ENCODE peak calls at places on chromosomes 4 and X, in six cellular contexts. D, O, V, K, C and M are unnamed samples.

GRCh38 chr4:40550900-40551546 is 78.6 kb downstream of the RBM47 start:
- DNase-seq in C (peak; percentile 52), D (peak; percentile 30), K (no peak), O (no peak), V (no peak), M (peak; percentile 43)

GRCh38 chr4:163901305-163901704 is 406.8 kb downstream of the TMA16 start:
- DNase-seq in O (no peak), D (no peak), C (no peak), K (no peak), V (no peak), M (no peak)

GRCh38 chr4:110106946-110107325 is 91.5 kb downstream of the ELOVL6 start:
- DNase-seq in K (no peak), O (no peak), V (no peak), D (no peak), C (peak; percentile 85), M (no peak)

GRCh38 chr4:138650917-138651564 is 364.5 kb upstream of the NOCT start:
- DNase-seq in O (no peak), V (no peak), D (no peak), C (peak; percentile 89), K (no peak), M (no peak)

GRCh38 chr4:2324891-2325290 is 63.0 kb upstream of the MXD4 start:
- DNase-seq in V (no peak), K (no peak), O (no peak), D (no peak), C (no peak), M (no peak)

GRCh38 chrX:105822138-105823091 is at the start of gene NRK:
- DNase-seq in C (no peak), K (peak; percentile 20), D (peak; percentile 45), O (peak; percentile 21), V (peak; percentile 34), M (no peak)

GRCh38 chr4:138522366-138522765 is 280.2 kb upstream of the SLC7A11 start:
- DNase-seq in O (no peak), D (peak; percentile 6), C (peak; percentile 40), V (no peak), K (no peak), M (no peak)

GRCh38 chr4:54547299-54548097 is 110.3 kb upstream of the KIT start:
- DNase-seq in V (no peak), D (no peak), C (no peak), O (no peak), K (no peak), M (no peak)

GRCh38 chr4:148076964-148077363 is 345.1 kb downstream of the ARHGAP10 start:
- DNase-seq in D (no peak), O (no peak), V (no peak), C (peak; percentile 77), K (no peak), M (no peak)

GRCh38 chrX:150869450-150869849 is 29.0 kb downstream of the CD99L2 start:
- DNase-seq in C (no peak), O (no peak), D (no peak), K (peak; percentile 21), V (peak; percentile 39), M (no peak)

GRCh38 chr4:67941074-67941473 is 22.2 kb downstream of the TMPRSS11A start:
- DNase-seq in V (no peak), C (no peak), K (no peak), D (no peak), O (no peak), M (no peak)

GRCh38 chr4:141570290-141570689 is 66.1 kb upstream of the IL15 start:
- DNase-seq in O (no peak), C (no peak), D (no peak), V (no peak), K (no peak), M (no peak)

GRCh38 chr4:155972098-155972497 is 18.4 kb upstream of the CTSO start:
- DNase-seq in O (no peak), D (peak; percentile 17), K (no peak), C (peak; percentile 38), V (no peak), M (no peak)

GRCh38 chr4:76979236-76979635 is 29.7 kb downstream of the SEPTIN11 start:
- DNase-seq in V (no peak), K (no peak), O (no peak), D (no peak), C (no peak), M (no peak)

GRCh38 chr4:178966644-178967043 is 1524.4 kb upstream of the AGA start:
- DNase-seq in V (no peak), C (no peak), K (no peak), D (no peak), O (no peak), M (no peak)

GRCh38 chrX:12771445-12772069 is 19.7 kb upstream of the PRPS2 start:
- DNase-seq in C (peak; percentile 31), V (peak; percentile 34), O (peak; percentile 64), K (peak; percentile 27), D (peak; percentile 63), M (peak; percentile 32)

GRCh38 chr4:156901871-156902270 is 69.7 kb downstream of the PDGFC start:
- DNase-seq in V (no peak), K (no peak), O (no peak), D (no peak), C (peak; percentile 22), M (no peak)

GRCh38 chr4:111274486-111274885 is 651.6 kb upstream of the PITX2 start:
- DNase-seq in K (no peak), V (no peak), D (no peak), C (no peak), O (no peak), M (no peak)

GRCh38 chrX:17788439-17788838 is 51.1 kb downstream of the SCML1 start:
- DNase-seq in V (peak; percentile 38), D (peak; percentile 42), K (peak; percentile 35), C (peak; percentile 16), O (peak; percentile 36), M (no peak)

GRCh38 chr4:176927664-176928063 is 134.9 kb upstream of the VEGFC start:
- DNase-seq in K (no peak), O (no peak), D (no peak), C (peak; percentile 94), V (no peak), M (no peak)

GRCh38 chr4:22962186-22962786 is 269.5 kb downstream of the GBA3 start:
- DNase-seq in K (no peak), C (peak; percentile 4), O (no peak), V (no peak), D (peak; percentile 49), M (no peak)

DNA sequence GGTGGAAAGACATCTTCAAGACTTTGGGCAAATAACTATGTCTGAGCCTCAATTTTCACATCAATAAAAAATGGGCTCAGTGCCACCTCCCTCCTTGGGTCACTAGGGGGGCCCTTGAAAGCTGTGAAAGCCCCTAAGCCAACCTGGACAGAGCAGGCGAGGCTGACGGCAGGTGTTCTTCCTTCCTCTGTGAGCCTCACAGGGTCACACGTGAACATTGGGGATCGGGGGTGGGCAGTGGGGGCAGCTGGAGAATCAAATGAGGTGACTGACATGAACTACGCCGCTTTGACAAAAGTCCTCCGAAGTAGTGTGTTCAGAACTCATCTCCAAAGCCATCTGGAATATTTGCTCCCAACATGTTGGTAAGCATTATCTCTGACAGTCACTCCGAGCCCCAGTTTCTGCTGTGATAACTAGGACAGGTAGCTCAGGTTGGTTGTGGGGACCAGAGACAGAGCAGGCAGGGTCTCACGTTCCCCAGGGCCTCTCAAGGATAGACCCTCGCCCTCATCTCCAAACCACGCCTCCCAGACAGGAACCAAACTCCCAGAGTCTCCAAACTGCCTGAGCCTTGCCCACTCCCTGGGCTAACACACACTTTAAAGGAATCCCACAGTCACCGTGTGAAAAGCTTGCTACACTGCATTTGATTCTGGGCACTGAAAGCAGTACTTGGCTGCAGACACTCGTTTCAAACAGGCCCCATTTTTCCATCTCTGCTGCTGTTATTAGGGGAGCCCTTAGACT is 825 bp upstream of the WFS1 start:
- DNase-seq in D (no peak), V (no peak), K (no peak), C (no peak), O (no peak), M (no peak)
- H3K4me1 ChIP-seq in D (peaks cover 8% of the 10 kb centered on the region), V (peaks cover 30% of the 10 kb centered on the region), K (peaks cover 20% of the 10 kb centered on the region), C (peaks cover 25% of the 10 kb centered on the region), O (peaks cover 10% of the 10 kb centered on the region), M (no peaks in the 10 kb centered on the region)

GRCh38 chr4:31324814-31325213 is 604.6 kb downstream of the PCDH7 start:
- DNase-seq in O (no peak), C (no peak), D (no peak), K (no peak), V (no peak), M (no peak)

GRCh38 chr4:31334086-31334910 is 614.1 kb downstream of the PCDH7 start:
- DNase-seq in K (no peak), C (no peak), O (no peak), V (no peak), D (no peak), M (no peak)

GRCh38 chr4:31327031-31327430 is 606.9 kb downstream of the PCDH7 start:
- DNase-seq in O (no peak), K (no peak), V (no peak), C (no peak), D (no peak), M (no peak)

GRCh38 chr4:31325300-31325699 is 605.1 kb downstream of the PCDH7 start:
- DNase-seq in D (no peak), K (no peak), V (no peak), O (no peak), C (no peak), M (no peak)

DNA sequence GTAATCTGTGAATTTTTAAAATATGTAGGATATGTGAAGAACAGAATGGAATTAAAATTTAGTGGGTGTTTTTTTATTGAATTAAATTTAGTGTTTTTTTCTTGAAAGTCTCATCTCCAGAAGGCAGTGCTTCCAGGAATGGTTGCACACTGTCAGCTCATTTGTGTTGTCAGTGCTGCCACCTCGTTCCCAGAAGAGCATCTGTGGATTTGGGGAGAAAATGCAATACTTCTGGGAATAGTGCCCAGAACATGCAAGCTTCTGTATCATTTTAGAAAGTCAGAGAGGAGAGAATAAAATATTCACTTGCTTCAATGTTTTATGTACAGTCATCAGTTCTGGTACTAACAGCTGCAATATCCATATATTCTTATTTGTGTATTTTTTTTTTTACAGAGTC is 608.8 kb downstream of the PCDH7 start:
- DNase-seq in O (no peak), V (no peak), C (no peak), K (no peak), D (no peak), M (no peak)
- TF ChIP-seq CTCF in O (no peak), V (no peak), C (no peak), K (no peak), D (no peak), M (no peak)

GRCh38 chrX:130083107-130083490 is 27.2 kb downstream of the ELF4 start:
- DNase-seq in O (no peak), K (no peak), V (no peak), D (no peak), C (no peak), M (no peak)
- H3K4me1 ChIP-seq in O (no peaks in the 10 kb centered on the region), K (no peaks in the 10 kb centered on the region), V (peaks cover 7% of the 10 kb centered on the region), D (no peaks in the 10 kb centered on the region), C (peaks cover 5% of the 10 kb centered on the region), M (no peaks in the 10 kb centered on the region)

DNA sequence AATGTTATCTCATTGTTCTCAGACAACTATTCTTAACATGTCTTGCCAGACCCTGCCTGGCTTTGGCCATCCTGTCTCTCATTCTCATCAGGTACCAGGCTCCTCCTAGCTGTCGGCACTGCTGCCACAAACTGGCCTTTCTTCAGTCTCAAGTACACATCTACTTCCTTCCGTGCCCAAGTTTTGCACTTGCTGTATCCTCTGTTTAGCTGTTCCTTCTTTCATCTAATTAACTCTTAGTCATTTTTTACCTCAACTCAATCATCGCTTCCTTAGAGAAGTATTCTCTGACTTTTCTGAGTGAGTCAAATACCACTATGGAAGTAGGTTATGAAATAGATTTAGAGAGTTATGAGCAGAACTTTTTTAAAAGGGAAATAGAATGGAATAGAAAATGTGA is 19.7 kb downstream of the CXCL3 start:
- DNase-seq in O (no peak), D (no peak), C (peak; percentile 14), K (no peak), V (no peak), M (no peak)
- TF ChIP-seq CTCF in O (no peak), D (no peak), C (no peak), K (no peak), V (no peak), M (no peak)